ENCODE peak calls at places on chromosomes 11 and 22, in six cellular contexts. One of them, this sample, is unnamed.

GRCh38 chr11:2480874-2481220 is 36.0 kb downstream of the KCNQ1 start:
- DNase-seq in H9: no peak
- DNase-seq in IMR-90: no peak
- DNase-seq in neuronal stem cell: no peak
- DNase-seq in H1: no peak
- DNase-seq in trophoblast cell: peak
- DNase-seq in this sample: no peak

GRCh38 chr11:47189100-47189834 is 3.0 kb upstream of the PACSIN3 start:
- DNase-seq in trophoblast cell: peak
- DNase-seq in H1: no peak
- DNase-seq in H9: no peak
- DNase-seq in IMR-90: peak
- DNase-seq in neuronal stem cell: no peak
- DNase-seq in this sample: peak

GRCh38 chr11:4048340-4048739 is 46.3 kb upstream of the RRM1 start:
- DNase-seq in H9: no peak
- DNase-seq in H1: no peak
- DNase-seq in trophoblast cell: no peak
- DNase-seq in neuronal stem cell: no peak
- DNase-seq in IMR-90: peak
- DNase-seq in this sample: peak

GRCh38 chr11:24683578-24683977 is 186.7 kb downstream of the LUZP2 start:
- DNase-seq in IMR-90: no peak
- DNase-seq in H9: no peak
- DNase-seq in trophoblast cell: no peak
- DNase-seq in neuronal stem cell: no peak
- DNase-seq in H1: no peak
- DNase-seq in this sample: no peak

GRCh38 chr11:106216281-106216680 is 138.8 kb downstream of the AASDHPPT start:
- DNase-seq in IMR-90: no peak
- DNase-seq in neuronal stem cell: no peak
- DNase-seq in trophoblast cell: no peak
- DNase-seq in H1: no peak
- DNase-seq in H9: no peak
- DNase-seq in this sample: no peak

GRCh38 chr11:112584674-112585073 is 324.0 kb upstream of the PLET1 start:
- DNase-seq in H1: peak
- DNase-seq in trophoblast cell: peak
- DNase-seq in IMR-90: no peak
- DNase-seq in H9: peak
- DNase-seq in neuronal stem cell: no peak
- DNase-seq in this sample: no peak

GRCh38 chr22:42396621-42397331 is 35.4 kb downstream of the NFAM1 start:
- DNase-seq in IMR-90: no peak
- DNase-seq in trophoblast cell: peak
- DNase-seq in H1: no peak
- DNase-seq in H9: no peak
- DNase-seq in neuronal stem cell: no peak
- DNase-seq in this sample: no peak

GRCh38 chr22:29524440-29525191 is 28.9 kb downstream of the THOC5 start:
- DNase-seq in neuronal stem cell: no peak
- DNase-seq in IMR-90: peak
- DNase-seq in H1: peak
- DNase-seq in H9: peak
- DNase-seq in trophoblast cell: peak
- DNase-seq in this sample: peak

GRCh38 chr11:121421149-121421906 is 30.8 kb upstream of the SORL1 start:
- DNase-seq in IMR-90: no peak
- DNase-seq in H1: no peak
- DNase-seq in H9: no peak
- DNase-seq in neuronal stem cell: no peak
- DNase-seq in trophoblast cell: peak
- DNase-seq in this sample: no peak

GRCh38 chr11:68099474-68100405 is 21.4 kb downstream of the CHKA start:
- DNase-seq in trophoblast cell: no peak
- DNase-seq in IMR-90: no peak
- DNase-seq in H9: no peak
- DNase-seq in neuronal stem cell: no peak
- DNase-seq in H1: no peak
- DNase-seq in this sample: no peak

GRCh38 chr11:120136356-120136755 is 1.6 kb downstream of the TRIM29 start:
- DNase-seq in IMR-90: no peak
- DNase-seq in trophoblast cell: no peak
- DNase-seq in neuronal stem cell: no peak
- DNase-seq in H1: no peak
- DNase-seq in H9: no peak
- DNase-seq in this sample: no peak

GRCh38 chr11:34303028-34303427 is 54.8 kb downstream of the ABTB2 start:
- DNase-seq in H1: no peak
- DNase-seq in trophoblast cell: no peak
- DNase-seq in H9: no peak
- DNase-seq in IMR-90: no peak
- DNase-seq in neuronal stem cell: no peak
- DNase-seq in this sample: peak

GRCh38 chr22:29710922-29711593 is 8.7 kb upstream of the CABP7 start:
- DNase-seq in neuronal stem cell: no peak
- DNase-seq in H9: no peak
- DNase-seq in trophoblast cell: no peak
- DNase-seq in IMR-90: no peak
- DNase-seq in H1: no peak
- DNase-seq in this sample: no peak

GRCh38 chr11:24234822-24235508 is 261.9 kb upstream of the LUZP2 start:
- DNase-seq in H9: no peak
- DNase-seq in trophoblast cell: no peak
- DNase-seq in IMR-90: peak
- DNase-seq in neuronal stem cell: no peak
- DNase-seq in H1: no peak
- DNase-seq in this sample: peak

GRCh38 chr11:29153078-29153477 is 863.8 kb downstream of the KCNA4 start:
- DNase-seq in neuronal stem cell: no peak
- DNase-seq in trophoblast cell: no peak
- DNase-seq in H1: no peak
- DNase-seq in IMR-90: no peak
- DNase-seq in H9: no peak
- DNase-seq in this sample: no peak

GRCh38 chr11:1744879-1745700 is 5.3 kb downstream of the IFITM10 start:
- DNase-seq in IMR-90: no peak
- DNase-seq in H1: no peak
- DNase-seq in H9: no peak
- DNase-seq in neuronal stem cell: no peak
- DNase-seq in trophoblast cell: no peak
- DNase-seq in this sample: no peak

GRCh38 chr11:83909579-83909978 is 623.4 kb upstream of the CCDC90B start:
- DNase-seq in H1: no peak
- DNase-seq in H9: no peak
- DNase-seq in neuronal stem cell: no peak
- DNase-seq in IMR-90: no peak
- DNase-seq in trophoblast cell: no peak
- DNase-seq in this sample: no peak

GRCh38 chr22:27991586-27992293 is 72.7 kb upstream of the PITPNB start:
- DNase-seq in trophoblast cell: no peak
- DNase-seq in H9: peak
- DNase-seq in H1: no peak
- DNase-seq in neuronal stem cell: no peak
- DNase-seq in IMR-90: no peak
- DNase-seq in this sample: no peak

GRCh38 chr11:20668844-20669832 is at the start of gene NELL1:
- DNase-seq in H1: peak
- DNase-seq in trophoblast cell: no peak
- DNase-seq in IMR-90: no peak
- DNase-seq in H9: peak
- DNase-seq in neuronal stem cell: no peak
- DNase-seq in this sample: no peak
- H3K9ac ChIP-seq in H1: no peak
- H3K9ac ChIP-seq in trophoblast cell: no peak
- H3K9ac ChIP-seq in IMR-90: no peak
- H3K9ac ChIP-seq in H9: no peak
- H3K9ac ChIP-seq in neuronal stem cell: peak
- H3K9ac ChIP-seq in this sample: no peak

DNA sequence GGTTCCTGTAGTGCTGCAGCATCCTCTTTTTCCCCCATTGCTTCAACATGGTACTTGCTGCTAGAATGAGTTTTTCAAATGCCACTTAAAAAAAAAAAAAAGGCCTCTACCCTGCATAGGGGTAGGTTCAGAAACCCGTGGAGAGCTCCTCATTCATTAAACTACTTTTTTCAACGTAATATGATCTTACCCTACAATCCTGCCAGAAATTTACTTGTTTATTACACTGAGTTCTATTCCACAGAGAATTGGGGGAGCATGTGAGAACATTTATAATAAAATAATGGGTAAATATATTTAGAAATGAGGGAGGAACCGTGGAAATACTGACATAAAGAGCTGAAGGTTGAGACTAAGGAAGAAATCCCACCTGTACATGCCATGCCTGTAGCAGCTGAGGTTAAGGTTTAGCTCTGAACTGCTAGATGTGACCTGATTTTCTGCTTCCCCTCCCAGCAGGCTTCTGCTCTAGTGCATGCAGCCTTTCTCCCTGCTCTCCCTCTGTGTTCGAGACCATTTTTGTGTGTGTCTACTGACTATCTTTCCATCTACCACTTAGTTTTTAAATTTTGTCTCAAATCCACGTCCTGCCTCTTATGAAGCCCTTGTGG is 225.7 kb downstream of the DDX10 start:
- DNase-seq in H1: no peak
- DNase-seq in IMR-90: no peak
- DNase-seq in trophoblast cell: no peak
- DNase-seq in neuronal stem cell: no peak
- DNase-seq in H9: no peak
- DNase-seq in this sample: no peak
- H4K91ac ChIP-seq in H1: no peak
- H4K91ac ChIP-seq in IMR-90: peak
- H4K91ac ChIP-seq in trophoblast cell: no peak
- H4K91ac ChIP-seq in neuronal stem cell: no peak
- H4K91ac ChIP-seq in H9: no peak
- H4K91ac ChIP-seq in this sample: no peak

GRCh38 chr11:72582206-72583176 is 91.7 kb downstream of the PDE2A start:
- DNase-seq in IMR-90: no peak
- DNase-seq in trophoblast cell: no peak
- DNase-seq in neuronal stem cell: no peak
- DNase-seq in H1: no peak
- DNase-seq in H9: no peak
- DNase-seq in this sample: no peak
- H2BK120ac ChIP-seq in IMR-90: no peak
- H2BK120ac ChIP-seq in trophoblast cell: no peak
- H2BK120ac ChIP-seq in neuronal stem cell: no peak
- H2BK120ac ChIP-seq in H1: no peak
- H2BK120ac ChIP-seq in H9: no peak
- H2BK120ac ChIP-seq in this sample: no peak

DNA sequence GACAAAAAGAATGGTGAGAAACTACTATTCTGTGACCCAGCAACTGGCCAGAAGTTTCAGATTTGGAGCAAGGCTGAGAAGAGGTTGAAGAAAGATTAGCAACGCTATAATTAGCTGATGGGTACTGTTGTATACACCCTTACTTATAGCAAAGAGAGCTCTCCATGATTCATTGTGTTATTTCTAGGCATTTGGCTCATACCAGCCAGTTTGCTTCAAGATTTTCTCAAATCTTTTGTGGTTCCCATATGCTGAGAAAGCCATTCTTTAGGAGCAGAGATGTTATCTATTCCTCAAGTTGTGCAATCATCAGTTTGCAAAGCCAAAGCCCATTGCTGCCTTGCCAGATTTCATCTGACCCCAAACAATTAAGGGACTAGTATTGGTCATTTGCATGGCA is 179.4 kb downstream of the ETS1 start:
- DNase-seq in H1: no peak
- DNase-seq in H9: no peak
- DNase-seq in neuronal stem cell: no peak
- DNase-seq in IMR-90: peak
- DNase-seq in trophoblast cell: peak
- DNase-seq in this sample: peak
- H3K9ac ChIP-seq in H1: no peak
- H3K9ac ChIP-seq in H9: no peak
- H3K9ac ChIP-seq in neuronal stem cell: no peak
- H3K9ac ChIP-seq in IMR-90: no peak
- H3K9ac ChIP-seq in trophoblast cell: no peak
- H3K9ac ChIP-seq in this sample: no peak

GRCh38 chr11:44711772-44712608 is 14.8 kb upstream of the TSPAN18 start:
- DNase-seq in IMR-90: no peak
- DNase-seq in H1: peak
- DNase-seq in neuronal stem cell: no peak
- DNase-seq in trophoblast cell: no peak
- DNase-seq in H9: peak
- DNase-seq in this sample: no peak

GRCh38 chr11:44709966-44710365 is 16.8 kb upstream of the TSPAN18 start:
- DNase-seq in H1: no peak
- DNase-seq in trophoblast cell: no peak
- DNase-seq in neuronal stem cell: no peak
- DNase-seq in IMR-90: peak
- DNase-seq in H9: no peak
- DNase-seq in this sample: no peak

GRCh38 chr11:44713022-44713421 is 13.7 kb upstream of the TSPAN18 start:
- DNase-seq in H9: no peak
- DNase-seq in H1: no peak
- DNase-seq in neuronal stem cell: no peak
- DNase-seq in trophoblast cell: no peak
- DNase-seq in IMR-90: no peak
- DNase-seq in this sample: no peak

GRCh38 chr11:44709281-44709562 is 17.5 kb upstream of the TSPAN18 start:
- DNase-seq in neuronal stem cell: no peak
- DNase-seq in IMR-90: no peak
- DNase-seq in trophoblast cell: peak
- DNase-seq in H1: no peak
- DNase-seq in H9: no peak
- DNase-seq in this sample: peak

DNA sequence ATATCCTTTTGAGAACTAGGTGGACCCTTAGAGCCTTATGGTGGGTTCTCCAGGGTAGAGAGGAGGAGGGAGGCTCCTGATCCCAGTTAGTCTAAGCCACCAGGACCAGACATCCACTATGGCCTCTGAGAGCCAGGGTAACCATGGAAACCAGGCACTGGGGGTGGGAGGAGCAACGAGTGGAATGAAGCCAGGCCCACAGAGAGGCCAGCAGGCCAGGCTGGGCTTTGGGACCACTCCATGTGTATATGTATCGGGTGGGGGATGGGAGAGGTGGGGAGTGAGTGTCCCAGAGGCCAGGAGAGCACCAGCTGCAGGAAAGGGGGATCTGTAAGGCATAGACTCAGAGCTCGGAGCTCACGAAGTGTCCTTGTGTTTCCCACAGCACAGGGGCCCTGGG is 15.6 kb upstream of the TSPAN18 start:
- DNase-seq in IMR-90: no peak
- DNase-seq in trophoblast cell: no peak
- DNase-seq in H1: peak
- DNase-seq in H9: peak
- DNase-seq in neuronal stem cell: peak
- DNase-seq in this sample: no peak
- H4K91ac ChIP-seq in IMR-90: no peak
- H4K91ac ChIP-seq in trophoblast cell: no peak
- H4K91ac ChIP-seq in H1: no peak
- H4K91ac ChIP-seq in H9: no peak
- H4K91ac ChIP-seq in neuronal stem cell: no peak
- H4K91ac ChIP-seq in this sample: no peak